ENCODE peak calls at places on chromosomes 12 and 14, in six cellular contexts. N is neural progenitor cell, Y is thoracic aorta, P is adrenal gland, Q is brain microvascular endothelial cell, Z is fibroblast of mammary gland. C is an unnamed sample.

GRCh38 chr12:67241482-67241881 is 27.7 kb upstream of the CAND1 start:
- DNase-seq in N (no peak), Y (no peak), P (no peak), Q (no peak), Z (peak), C (peak)

GRCh38 chr12:54051081-54051912 is 2.3 kb upstream of the HOXC4 start:
- DNase-seq in N (no peak), Y (no peak), P (no peak), Q (no peak), Z (peak), C (no peak)

GRCh38 chr12:10582704-10583103 is 30.7 kb downstream of the MAGOHB start:
- DNase-seq in N (no peak), Y (no peak), P (no peak), Q (no peak), Z (no peak), C (no peak)

GRCh38 chr14:96097752-96098151 is 58.6 kb downstream of the C14orf132 start:
- DNase-seq in N (no peak), Y (no peak), P (no peak), Q (no peak), Z (no peak), C (no peak)

GRCh38 chr14:77738559-77739250 is 22.3 kb downstream of the SNW1 start:
- DNase-seq in N (no peak), Y (no peak), P (peak), Q (peak), Z (peak), C (peak)

GRCh38 chr12:22935501-22935900 is 310.5 kb downstream of the ETNK1 start:
- DNase-seq in N (no peak), Y (no peak), P (no peak), Q (peak), Z (peak), C (peak)

GRCh38 chr12:98224584-98225221 is 290.7 kb upstream of the TMPO start:
- DNase-seq in N (no peak), Y (no peak), P (no peak), Q (no peak), Z (no peak), C (no peak)

GRCh38 chr12:25653487-25654175 is 100.5 kb upstream of the LMNTD1 start:
- DNase-seq in N (no peak), Y (no peak), P (peak), Q (no peak), Z (no peak), C (no peak)

GRCh38 chr14:94699831-94700230 is 70.1 kb downstream of the GSC start:
- DNase-seq in N (no peak), Y (no peak), P (no peak), Q (no peak), Z (no peak), C (no peak)

GRCh38 chr14:68219407-68219806 is 399.8 kb downstream of the RAD51B start:
- DNase-seq in N (peak), Y (no peak), P (no peak), Q (no peak), Z (no peak), C (no peak)
- TF ChIP-seq CTCF in N (no peak), Y (no peak), P (no peak), Q (no peak), Z (no peak), C (no peak)

GRCh38 chr12:12898136-12898712 is 6.9 kb downstream of the GPRC5A start:
- DNase-seq in N (no peak), Y (no peak), P (no peak), Q (no peak), Z (no peak), C (no peak)

GRCh38 chr12:12901158-12901791 is 9.9 kb downstream of the GPRC5A start:
- DNase-seq in N (peak), Y (peak), P (peak), Q (peak), Z (peak), C (peak)

GRCh38 chr12:12900786-12901157 is 9.4 kb downstream of the GPRC5A start:
- DNase-seq in N (no peak), Y (no peak), P (no peak), Q (no peak), Z (no peak), C (no peak)

GRCh38 chr12:12898911-12899511 is 7.6 kb downstream of the GPRC5A start:
- DNase-seq in N (no peak), Y (no peak), P (no peak), Q (no peak), Z (no peak), C (no peak)

DNA sequence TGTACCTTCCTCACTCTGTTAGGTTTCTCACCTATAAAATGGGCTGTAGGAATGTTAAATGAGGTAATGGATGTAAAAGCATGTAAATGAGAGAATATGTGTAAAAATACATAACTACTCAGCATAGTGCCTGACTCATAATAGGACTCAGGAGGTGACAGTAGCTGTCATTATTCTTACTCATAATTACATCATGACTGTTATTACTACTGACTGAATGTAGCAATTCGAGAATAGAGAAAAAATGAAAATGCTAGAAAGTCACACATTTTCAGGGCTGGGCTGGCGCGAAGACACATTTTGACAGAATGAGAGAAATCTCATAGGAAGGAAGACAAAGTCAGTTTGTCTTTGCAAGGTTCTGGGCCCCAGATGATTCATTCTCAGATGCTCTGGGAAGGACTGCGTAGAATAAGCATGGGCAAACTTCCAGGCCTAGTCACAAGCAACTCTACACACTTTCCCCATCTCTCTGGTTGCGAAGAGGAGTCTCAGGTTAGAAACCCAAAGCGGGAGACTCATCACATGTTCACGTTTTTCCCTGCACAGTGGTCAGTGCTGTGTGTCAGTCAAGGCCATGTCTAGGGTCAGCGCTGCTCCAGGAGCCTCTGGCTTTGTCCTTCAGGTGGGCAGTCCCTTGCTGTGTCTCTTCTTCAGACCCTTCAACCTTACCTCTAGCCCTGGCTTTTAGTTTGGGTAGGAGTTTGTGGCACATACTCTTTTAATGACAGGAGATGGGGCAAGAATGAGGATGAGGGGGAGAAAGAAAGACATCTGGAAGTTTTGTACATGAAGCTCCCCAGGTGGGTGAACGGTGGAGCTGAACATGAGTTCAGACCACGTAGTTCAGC is 8.4 kb downstream of the GPRC5A start:
- DNase-seq in N (no peak), Y (no peak), P (peak), Q (peak), Z (peak), C (peak)
- H3K4me3 ChIP-seq in N (no peak), Y (peak), P (no peak), Q (no peak), Z (no peak), C (no peak)

GRCh38 chr12:76878899-76879709 is at the start of gene CSRP2:
- DNase-seq in N (peak), Y (peak), P (peak), Q (peak), Z (peak), C (peak)
- TF ChIP-seq CTCF in N (peak), Y (peak), P (peak), Q (peak), Z (peak), C (peak)

DNA sequence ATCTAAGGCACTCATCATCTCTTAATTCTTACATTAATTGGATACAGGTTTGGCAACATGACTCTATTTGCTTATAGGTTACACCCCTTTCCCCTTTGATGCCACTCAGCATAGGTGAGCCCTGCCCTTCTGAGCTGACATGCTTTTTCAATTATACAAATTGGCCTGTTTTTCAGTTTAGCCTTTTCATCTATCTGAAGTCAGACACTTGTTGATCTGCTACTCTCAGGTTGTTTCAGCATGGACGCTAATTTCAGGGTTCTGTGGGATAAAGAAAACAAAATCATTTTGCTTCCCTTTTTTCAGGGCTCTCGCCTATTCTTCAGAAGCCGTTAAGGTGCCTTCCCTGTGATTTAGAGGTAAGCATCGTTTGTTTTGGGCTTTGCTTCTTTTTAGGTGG is 55.3 kb downstream of the DACT1 start:
- DNase-seq in N (no peak), Y (no peak), P (no peak), Q (no peak), Z (no peak), C (no peak)
- H3K4me3 ChIP-seq in N (no peak), Y (no peak), P (no peak), Q (no peak), Z (no peak), C (no peak)

GRCh38 chr12:95966287-95966870 is 23.2 kb downstream of the AMDHD1 start:
- DNase-seq in N (no peak), Y (no peak), P (no peak), Q (no peak), Z (no peak), C (no peak)

GRCh38 chr12:95960241-95960640 is 17.1 kb downstream of the AMDHD1 start:
- DNase-seq in N (no peak), Y (no peak), P (no peak), Q (no peak), Z (no peak), C (no peak)

GRCh38 chr12:95959107-95959506 is 16.0 kb downstream of the AMDHD1 start:
- DNase-seq in N (peak), Y (no peak), P (no peak), Q (no peak), Z (peak), C (peak)

GRCh38 chr12:95967301-95967700 is 24.2 kb downstream of the AMDHD1 start:
- DNase-seq in N (no peak), Y (no peak), P (no peak), Q (no peak), Z (no peak), C (no peak)

GRCh38 chr12:95963104-95963503 is 20.0 kb downstream of the AMDHD1 start:
- DNase-seq in N (peak), Y (no peak), P (no peak), Q (no peak), Z (no peak), C (no peak)
- TF ChIP-seq CTCF in N (peak), Y (no peak), P (peak), Q (peak), Z (no peak), C (peak)

GRCh38 chr12:52942914-52943207 is 6.1 kb upstream of the KRT18 start:
- DNase-seq in N (peak), Y (no peak), P (no peak), Q (no peak), Z (no peak), C (no peak)

GRCh38 chr12:52944683-52945388 is 4.1 kb upstream of the KRT18 start:
- DNase-seq in N (no peak), Y (no peak), P (no peak), Q (no peak), Z (no peak), C (no peak)

GRCh38 chr12:52945389-52946232 is 3.3 kb upstream of the KRT18 start:
- DNase-seq in N (peak), Y (no peak), P (no peak), Q (peak), Z (no peak), C (peak)

GRCh38 chr12:52946334-52946733 is 2.6 kb upstream of the KRT18 start:
- DNase-seq in N (no peak), Y (no peak), P (no peak), Q (no peak), Z (no peak), C (no peak)

GRCh38 chr12:52942056-52942913 is 6.6 kb upstream of the KRT18 start:
- DNase-seq in N (no peak), Y (no peak), P (no peak), Q (no peak), Z (no peak), C (no peak)
- H3K4me3 ChIP-seq in N (no peak), Y (no peak), P (no peak), Q (no peak), Z (no peak), C (no peak)

C was measured in AG10803.